ENCODE peak calls at places on chromosomes 6 and 20, in eight cellular contexts. O, U, K, C, L, M, A and H are unnamed samples. For H3K4me1, the result is how much of the 10 kb centered on the place peaks cover.

GRCh38 chr20:59777814-59778575 is 155.4 kb downstream of the SYCP2 start:
- DNase-seq in O (no peak), M (no peak), U (no peak), A (no peak), K (no peak), C (no peak), L (no peak), H (no peak)

GRCh38 chr20:60262967-60263603 is 304.9 kb downstream of the CDH26 start:
- DNase-seq in L (peak), K (no peak), A (no peak), U (no peak), C (peak), O (no peak), M (peak), H (peak)

GRCh38 chr6:156774872-156775405 is 2.2 kb upstream of the ARID1B start:
- DNase-seq in O (no peak), C (no peak), L (peak), A (no peak), M (no peak), U (no peak), K (no peak), H (no peak)

GRCh38 chr6:56143796-56144195 is 103.6 kb downstream of the COL21A1 start:
- DNase-seq in U (no peak), L (no peak), O (no peak), M (no peak), A (no peak), K (no peak), C (no peak), H (no peak)

GRCh38 chr6:122778961-122779671 is 400 bp upstream of the FABP7 start:
- DNase-seq in U (no peak), L (no peak), M (no peak), K (no peak), A (no peak), C (no peak), O (no peak), H (no peak)

GRCh38 chr20:32390999-32391398 is 32.9 kb downstream of the ASXL1 start:
- DNase-seq in O (no peak), M (no peak), C (peak), A (no peak), L (no peak), K (no peak), U (no peak), H (no peak)

GRCh38 chr6:11824986-11825385 is 46.4 kb upstream of the ADTRP start:
- DNase-seq in U (no peak), C (no peak), A (no peak), L (no peak), O (no peak), M (no peak), K (no peak), H (no peak)

GRCh38 chr20:47455133-47456040 is 46.3 kb upstream of the NCOA3 start:
- DNase-seq in A (no peak), M (no peak), C (peak), L (peak), O (no peak), K (no peak), U (peak), H (no peak)

GRCh38 chr6:62013719-62014118 is 272.3 kb downstream of the KHDRBS2 start:
- DNase-seq in K (no peak), A (no peak), C (no peak), U (no peak), O (no peak), M (no peak), L (no peak), H (no peak)

GRCh38 chr6:149045404-149045803 is 272.1 kb upstream of the TAB2 start:
- DNase-seq in U (no peak), M (no peak), O (no peak), C (no peak), A (no peak), K (no peak), L (no peak), H (no peak)

GRCh38 chr6:99093781-99094180 is 146.0 kb upstream of the FBXL4 start:
- DNase-seq in L (no peak), U (no peak), C (no peak), A (no peak), M (no peak), K (no peak), O (no peak), H (no peak)

GRCh38 chr20:32316667-32317066 is 39.2 kb downstream of the KIF3B start:
- DNase-seq in K (peak), U (no peak), O (no peak), L (peak), C (no peak), A (no peak), M (no peak), H (no peak)

GRCh38 chr6:25579902-25580495 is 72.0 kb upstream of the SCGN start:
- DNase-seq in L (no peak), A (no peak), K (no peak), O (no peak), U (no peak), C (no peak), M (no peak), H (no peak)

GRCh38 chr6:167759206-167759605 is 67.5 kb upstream of the AFDN start:
- DNase-seq in C (no peak), O (no peak), A (no peak), U (no peak), L (no peak), K (no peak), M (no peak), H (no peak)

GRCh38 chr6:25311251-25311910 is 32.2 kb downstream of the CARMIL1 start:
- DNase-seq in K (no peak), M (no peak), C (peak), O (no peak), U (peak), L (peak), A (no peak), H (no peak)

GRCh38 chr20:54468082-54468481 is 7.3 kb upstream of the DOK5 start:
- DNase-seq in K (no peak), C (peak), L (no peak), O (no peak), A (no peak), M (no peak), U (no peak), H (no peak)

GRCh38 chr20:52791091-52791490 is 181.1 kb upstream of the TSHZ2 start:
- DNase-seq in C (no peak), U (no peak), M (no peak), L (no peak), K (no peak), O (no peak), A (no peak), H (no peak)

GRCh38 chr6:170139531-170139930 is 151.3 kb downstream of the DLL1 start:
- DNase-seq in M (peak), L (no peak), A (no peak), U (no peak), C (no peak), K (peak), O (no peak), H (peak)

GRCh38 chr6:136066005-136066404 is 184.1 kb downstream of the MTFR2 start:
- DNase-seq in K (no peak), L (no peak), O (no peak), A (no peak), C (peak), U (no peak), M (no peak), H (no peak)

GRCh38 chr6:70136996-70137395 is 165.9 kb downstream of the COL9A1 start:
- DNase-seq in M (no peak), K (no peak), C (no peak), L (no peak), O (no peak), U (no peak), A (no peak), H (no peak)

GRCh38 chr6:132132911-132133639 is 181.9 kb upstream of the CCN2 start:
- DNase-seq in K (no peak), A (no peak), C (no peak), U (no peak), L (no peak), O (no peak), M (no peak), H (no peak)

GRCh38 chr20:17885544-17885943 is 83.0 kb downstream of the SNX5 start:
- DNase-seq in M (no peak), K (no peak), C (no peak), A (no peak), L (no peak), O (no peak), U (no peak), H (no peak)

GRCh38 chr6:25703005-25703404 is 51.0 kb downstream of the SCGN start:
- DNase-seq in O (no peak), K (no peak), U (no peak), M (no peak), C (no peak), L (no peak), A (no peak), H (no peak)

GRCh38 chr20:41232971-41233926 is 84.3 kb downstream of the ZHX3 start:
- DNase-seq in A (no peak), O (no peak), L (peak), U (peak), K (no peak), M (no peak), C (peak), H (no peak)

GRCh38 chr20:5781798-5782750 is 31.9 kb downstream of the SHLD1 start:
- DNase-seq in L (peak), C (no peak), A (no peak), O (no peak), M (no peak), U (no peak), K (peak), H (no peak)

GRCh38 chr20:61753987-61754956 is 311.4 kb downstream of the TAF4 start:
- DNase-seq in A (no peak), L (no peak), M (peak), O (no peak), U (no peak), C (no peak), K (no peak), H (no peak)

GRCh38 chr20:2756056-2756611 is 44.3 kb downstream of the CPXM1 start:
- DNase-seq in A (no peak), K (no peak), C (peak), O (no peak), M (no peak), U (peak), L (peak), H (no peak)

GRCh38 chr6:154458565-154459475 is 51.7 kb downstream of the CNKSR3 start:
- DNase-seq in C (no peak), K (no peak), M (no peak), L (no peak), A (no peak), O (no peak), U (no peak), H (no peak)
- H3K27ac ChIP-seq in C (no peak), K (peak), M (no peak), L (no peak), A (peak), O (no peak), U (no peak), H (no peak)

GRCh38 chr6:396126-396520 is 4.6 kb downstream of the IRF4 start:
- DNase-seq in M (no peak), A (no peak), K (no peak), L (no peak), C (no peak), U (no peak), O (no peak), H (no peak)

GRCh38 chr6:392441-393390 is 1.2 kb downstream of the IRF4 start:
- DNase-seq in K (no peak), M (peak), A (no peak), L (no peak), C (no peak), O (no peak), U (no peak), H (no peak)

GRCh38 chr6:393391-394221 is 2.1 kb downstream of the IRF4 start:
- DNase-seq in C (no peak), A (no peak), L (no peak), M (peak), K (no peak), U (no peak), O (no peak), H (peak)

GRCh38 chr6:395432-396125 is 4.0 kb downstream of the IRF4 start:
- DNase-seq in U (no peak), L (no peak), M (no peak), O (no peak), A (no peak), C (no peak), K (no peak), H (no peak)

GRCh38 chr6:394641-395289 is 3.2 kb downstream of the IRF4 start:
- DNase-seq in L (no peak), C (no peak), M (no peak), A (no peak), O (no peak), K (no peak), U (no peak), H (no peak)
- H3K4me1 ChIP-seq in L (under half), C (under half), M (under half), A (under half), O (under half), K (under half), U (under half), H (under half)

GRCh38 chr20:39829255-39829654 is 859.8 kb downstream of the MAFB start:
- DNase-seq in A (no peak), C (peak), O (no peak), K (no peak), U (peak), M (no peak), L (no peak), H (no peak)
- TF ChIP-seq CTCF in A (no peak), C (peak), O (peak), K (no peak), U (peak), M (no peak), L (no peak), H (peak)

GRCh38 chr20:51403465-51404220 is 138.9 kb downstream of the NFATC2 start:
- DNase-seq in A (no peak), C (no peak), L (no peak), K (no peak), U (no peak), O (no peak), M (no peak), H (no peak)
- H3K27ac ChIP-seq in A (no peak), C (no peak), L (no peak), K (no peak), U (no peak), O (peak), M (no peak), H (no peak)

GRCh38 chr20:44593721-44594120 is 11.3 kb downstream of the PKIG start:
- DNase-seq in K (no peak), L (no peak), U (no peak), C (no peak), O (no peak), A (no peak), M (no peak), H (no peak)

GRCh38 chr20:44594730-44595129 is 12.4 kb downstream of the PKIG start:
- DNase-seq in C (peak), L (peak), O (no peak), U (no peak), M (no peak), A (no peak), K (no peak), H (peak)

GRCh38 chr20:44592366-44592765 is 10.0 kb downstream of the PKIG start:
- DNase-seq in K (no peak), A (no peak), O (no peak), C (no peak), M (no peak), U (no peak), L (no peak), H (no peak)

GRCh38 chr20:44589522-44589921 is 7.1 kb downstream of the PKIG start:
- DNase-seq in L (no peak), U (no peak), A (no peak), K (no peak), M (no peak), C (no peak), O (no peak), H (no peak)

GRCh38 chr20:44590980-44591778 is 8.8 kb downstream of the PKIG start:
- DNase-seq in M (no peak), L (no peak), O (no peak), U (no peak), K (no peak), C (no peak), A (no peak), H (no peak)
- H3K4me1 ChIP-seq in M (under half), L (under half), O (under half), U (under half), K (under half), C (under half), A (under half), H (half or more)

DNA sequence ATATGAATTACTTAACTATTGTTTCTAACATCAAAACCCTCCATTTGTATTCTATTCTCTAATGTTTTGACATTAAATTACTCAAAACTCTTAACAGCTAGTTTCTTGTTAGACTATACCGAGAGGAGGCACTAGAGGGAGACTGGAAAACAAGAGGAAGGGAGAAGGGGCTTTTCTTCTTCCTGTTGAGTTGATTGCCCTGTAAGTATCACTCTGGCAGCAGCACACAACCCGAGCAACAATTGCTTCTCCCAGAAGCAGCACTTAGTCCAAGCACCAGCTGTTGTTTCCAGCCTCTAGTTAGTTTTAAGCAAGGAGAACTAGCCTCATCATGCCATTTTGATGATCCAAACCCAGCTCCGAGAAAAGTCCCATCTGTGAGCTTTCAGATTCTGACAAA is 603.8 kb downstream of the PRKN start:
- DNase-seq in K (no peak), A (no peak), O (no peak), U (peak), C (peak), M (no peak), L (peak), H (no peak)
- TF ChIP-seq CTCF in K (no peak), A (no peak), O (peak), U (peak), C (peak), M (no peak), L (peak), H (peak)

DNA sequence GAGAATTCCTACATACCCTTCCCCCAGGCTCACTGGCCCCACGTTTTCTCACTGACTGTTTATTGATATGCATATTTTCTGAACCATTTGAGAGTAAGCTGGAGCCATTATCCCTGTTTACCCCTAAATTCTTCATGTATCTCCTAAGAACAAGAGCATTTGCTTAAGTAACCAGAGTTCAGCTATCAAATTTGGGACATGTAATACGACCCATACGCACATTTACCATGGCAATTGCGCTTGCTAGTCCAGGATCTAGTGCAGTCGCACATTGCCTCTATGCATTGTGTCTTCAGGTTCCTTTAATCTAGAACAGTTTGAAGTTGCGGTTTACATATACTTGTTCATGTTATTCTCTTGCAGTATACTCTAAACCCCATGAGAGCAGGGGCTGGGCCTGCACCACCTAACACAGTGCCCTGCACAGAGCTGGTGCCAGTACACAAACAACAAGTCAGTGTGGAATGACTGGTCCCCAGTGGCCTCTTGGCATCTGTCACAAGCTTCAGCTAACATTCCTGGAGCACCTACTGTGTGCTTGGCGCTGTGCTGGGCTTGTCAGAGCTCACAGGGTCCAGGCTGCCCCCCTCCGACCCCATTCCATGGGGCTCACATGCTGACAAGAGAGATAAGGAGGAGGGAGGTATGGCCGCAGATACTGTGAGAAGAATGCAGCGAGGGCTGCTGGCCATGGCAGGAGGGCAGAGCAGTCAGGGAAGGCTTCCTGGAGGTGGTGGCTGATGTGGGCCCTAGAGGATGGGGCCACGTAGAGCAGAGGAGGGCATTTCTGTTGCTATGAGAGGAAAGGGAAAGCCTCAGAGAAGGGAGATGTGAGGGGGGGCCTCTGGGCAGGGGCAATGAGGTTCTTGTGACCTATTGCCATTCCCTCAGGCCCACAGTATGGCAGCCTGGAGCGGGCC is 28.1 kb downstream of the SPDEF start:
- DNase-seq in M (no peak), O (no peak), L (no peak), A (no peak), C (no peak), U (no peak), K (no peak), H (peak)
- H3K27ac ChIP-seq in M (no peak), O (no peak), L (no peak), A (no peak), C (no peak), U (no peak), K (no peak), H (no peak)